ENCODE peak calls at places on chromosomes 1 and 21, in eight cellular contexts. W, M, Z, A, N, B, O and R are unnamed samples.

GRCh38 chr21:36985761-36986594 is 19.5 kb upstream of the HLCS start:
- DNase-seq in O (no peak), M (no peak), A (no peak), Z (no peak), N (no peak), B (no peak), W (no peak), R (peak)

GRCh38 chr21:31509108-31510017 is 150.1 kb upstream of the SOD1 start:
- DNase-seq in A (peak), O (peak), B (peak), W (no peak), N (peak), Z (no peak), M (no peak), R (peak)

GRCh38 chr21:42193131-42193671 is 25.7 kb upstream of the ABCG1 start:
- DNase-seq in A (peak), N (no peak), O (no peak), B (peak), Z (no peak), W (no peak), M (no peak), R (peak)

GRCh38 chr1:200908158-200908868 is 13.6 kb downstream of the INAVA start:
- DNase-seq in W (no peak), A (no peak), B (no peak), M (no peak), N (no peak), O (no peak), Z (no peak), R (no peak)

GRCh38 chr1:85277027-85277625 is 694 bp upstream of the BCL10 start:
- DNase-seq in N (no peak), W (no peak), O (no peak), Z (no peak), B (no peak), A (no peak), M (no peak), R (no peak)

GRCh38 chr1:92563457-92564216 is 76.9 kb upstream of the GFI1 start:
- DNase-seq in N (no peak), W (no peak), M (no peak), A (no peak), B (no peak), Z (no peak), O (no peak), R (no peak)

GRCh38 chr1:168550971-168551370 is 7.2 kb upstream of the XCL2 start:
- DNase-seq in B (no peak), O (no peak), Z (no peak), A (no peak), M (no peak), W (peak), N (no peak), R (no peak)

GRCh38 chr1:99218999-99219398 is 45.3 kb upstream of the PLPPR4 start:
- DNase-seq in N (no peak), O (no peak), W (no peak), Z (no peak), B (no peak), M (no peak), A (no peak), R (no peak)

GRCh38 chr1:248288385-248288784 is 10.6 kb upstream of the OR2T33 start:
- DNase-seq in O (no peak), A (no peak), M (no peak), W (no peak), Z (no peak), B (no peak), N (no peak), R (no peak)

GRCh38 chr1:1536938-1537546 is 3.4 kb downstream of the TMEM240 start:
- DNase-seq in M (no peak), A (no peak), Z (no peak), N (no peak), W (no peak), O (no peak), B (no peak), R (no peak)

GRCh38 chr1:84156210-84156621 is 12.1 kb downstream of the PRKACB start:
- DNase-seq in A (no peak), B (no peak), M (peak), W (peak), Z (peak), O (no peak), N (no peak), R (no peak)

GRCh38 chr1:59455206-59455605 is 158.3 kb downstream of the FGGY start:
- DNase-seq in Z (no peak), N (no peak), A (no peak), O (no peak), M (peak), B (no peak), W (peak), R (no peak)

GRCh38 chr1:177487481-177487880 is 316.7 kb downstream of the BRINP2 start:
- DNase-seq in B (no peak), A (no peak), Z (no peak), W (no peak), M (no peak), N (no peak), O (no peak), R (no peak)

GRCh38 chr1:200629876-200630514 is 9.4 kb upstream of the KIF14 start:
- DNase-seq in A (no peak), B (no peak), O (no peak), W (no peak), M (no peak), Z (no peak), N (no peak), R (no peak)

GRCh38 chr21:34846601-34847112 is 177.9 kb downstream of the CLIC6 start:
- DNase-seq in M (peak), B (no peak), Z (peak), N (no peak), O (no peak), A (no peak), W (peak), R (no peak)

GRCh38 chr1:23202263-23202749 is 15.0 kb downstream of the HTR1D start:
- DNase-seq in O (no peak), M (peak), A (no peak), B (no peak), Z (peak), N (no peak), W (peak), R (no peak)

GRCh38 chr1:109484519-109484975 is 842 bp downstream of the ATXN7L2 start:
- DNase-seq in A (no peak), N (no peak), O (peak), Z (no peak), B (no peak), M (no peak), W (no peak), R (no peak)

GRCh38 chr21:42117229-42118048 is 46.3 kb downstream of the UMODL1 start:
- DNase-seq in Z (no peak), A (peak), W (peak), B (peak), N (peak), O (peak), M (peak), R (peak)

GRCh38 chr1:39919545-39919944 is 17.8 kb upstream of the MYCL start:
- DNase-seq in Z (no peak), O (peak), M (peak), B (no peak), N (no peak), A (peak), W (peak), R (peak)

GRCh38 chr1:59707216-59707615 is 107.5 kb upstream of the HOOK1 start:
- DNase-seq in O (no peak), A (no peak), N (no peak), M (peak), B (no peak), Z (peak), W (peak), R (no peak)

GRCh38 chr21:34582506-34583150 is 32.3 kb downstream of the RCAN1 start:
- DNase-seq in W (peak), B (no peak), O (peak), A (no peak), Z (no peak), M (peak), N (no peak), R (no peak)

GRCh38 chr1:9542425-9542824 is 3.2 kb downstream of the SLC25A33 start:
- DNase-seq in A (no peak), M (peak), Z (no peak), O (no peak), B (no peak), N (no peak), W (peak), R (no peak)

GRCh38 chr1:178189814-178190213 is 95.9 kb downstream of the RASAL2 start:
- DNase-seq in A (no peak), W (peak), N (peak), M (peak), O (peak), B (no peak), Z (no peak), R (no peak)

GRCh38 chr1:212754715-212755114 is 36.9 kb downstream of the NSL1 start:
- DNase-seq in O (no peak), B (no peak), A (no peak), Z (no peak), M (no peak), W (no peak), N (no peak), R (no peak)

GRCh38 chr1:202615501-202616354 is 94.5 kb downstream of the SYT2 start:
- DNase-seq in N (no peak), Z (no peak), O (peak), M (peak), W (peak), A (no peak), B (no peak), R (no peak)

GRCh38 chr1:69710484-69710883 is 142.8 kb downstream of the LRRC7 start:
- DNase-seq in N (no peak), W (no peak), Z (no peak), M (no peak), A (no peak), O (no peak), B (no peak), R (no peak)

GRCh38 chr1:21956720-21957552 is 19.8 kb upstream of the HSPG2 start:
- DNase-seq in A (peak), N (no peak), M (peak), O (peak), W (peak), B (no peak), Z (no peak), R (peak)

GRCh38 chr1:26225033-26225831 is 8.8 kb upstream of the CEP85 start:
- DNase-seq in W (peak), N (peak), A (peak), Z (no peak), M (no peak), O (no peak), B (no peak), R (peak)

GRCh38 chr1:100065969-100066227 is 66.8 kb downstream of the SASS6 start:
- DNase-seq in A (no peak), M (no peak), Z (no peak), O (peak), N (no peak), B (no peak), W (no peak), R (no peak)

GRCh38 chr1:98920441-98921110 is 84.1 kb downstream of the PLPPR5 start:
- DNase-seq in B (no peak), O (no peak), W (peak), N (no peak), A (no peak), M (peak), Z (peak), R (no peak)

GRCh38 chr1:39540504-39541031 is 36.0 kb downstream of the PABPC4 start:
- DNase-seq in M (peak), A (no peak), N (no peak), O (no peak), W (no peak), B (no peak), Z (peak), R (no peak)

GRCh38 chr1:224481601-224482000 is 47.0 kb upstream of the WDR26 start:
- DNase-seq in N (no peak), A (no peak), Z (no peak), O (no peak), B (no peak), W (no peak), M (no peak), R (no peak)

GRCh38 chr21:38505654-38506523 is 7.6 kb upstream of the ERG start:
- DNase-seq in A (no peak), N (no peak), B (no peak), Z (no peak), W (peak), M (peak), O (peak), R (peak)

GRCh38 chr1:24584103-24584764 is 28.3 kb downstream of the NCMAP start:
- DNase-seq in N (no peak), A (no peak), Z (no peak), B (no peak), W (no peak), M (no peak), O (no peak), R (no peak)

GRCh38 chr1:151909167-151910149 is at the start of gene THEM4:
- DNase-seq in A (peak), W (peak), M (peak), N (peak), O (peak), Z (peak), B (peak), R (peak)

GRCh38 chr1:241272828-241273227 is 84.2 kb downstream of the RGS7 start:
- DNase-seq in N (no peak), M (no peak), W (no peak), Z (no peak), O (no peak), B (no peak), A (no peak), R (no peak)

GRCh38 chr21:21688877-21689276 is 690.7 kb downstream of the NCAM2 start:
- DNase-seq in A (no peak), O (no peak), Z (no peak), M (peak), N (peak), B (no peak), W (peak), R (no peak)

GRCh38 chr1:202227273-202227672 is 33.7 kb downstream of the LGR6 start:
- DNase-seq in W (no peak), N (no peak), B (no peak), M (no peak), O (no peak), A (no peak), Z (no peak), R (no peak)

GRCh38 chr1:93665015-93665414 is 16.6 kb downstream of the BCAR3 start:
- DNase-seq in A (no peak), Z (no peak), B (no peak), O (no peak), M (no peak), N (peak), W (no peak), R (no peak)